ENCODE peak calls at places on chromosomes 12 and 14, in five cellular contexts. M is glutamatergic neuron, H is nephron progenitor cell, W is neural crest cell, C is astrocyte. T is an unnamed sample.

GRCh38 chr12:97609957-97610356 is 147.4 kb downstream of the RMST start:
- DNase-seq in W (no peak), C (no peak), M (no peak), H (no peak), T (no peak)

GRCh38 chr12:67804168-67804567 is 155.6 kb downstream of the DYRK2 start:
- DNase-seq in M (no peak), H (no peak), W (no peak), C (no peak), T (no peak)

GRCh38 chr14:71245659-71246361 is 338.6 kb downstream of the PCNX1 start:
- DNase-seq in H (no peak), C (no peak), M (no peak), W (no peak), T (no peak)

GRCh38 chr12:52243264-52243773 is 10.3 kb downstream of the KRT7 start:
- DNase-seq in W (no peak), M (no peak), C (peak), H (no peak), T (no peak)

GRCh38 chr12:127393896-127394295 is 873.1 kb upstream of the TMEM132C start:
- DNase-seq in C (peak), H (no peak), W (no peak), M (no peak), T (no peak)

GRCh38 chr12:132522586-132523380 is 32.8 kb downstream of the FBRSL1 start:
- DNase-seq in W (no peak), H (no peak), M (no peak), C (no peak), T (no peak)

GRCh38 chr14:70981005-70981952 is 74.0 kb downstream of the PCNX1 start:
- DNase-seq in W (no peak), C (no peak), H (no peak), M (no peak), T (no peak)

GRCh38 chr12:67981236-67982164 is 7.7 kb upstream of the IFNG-AS1 start:
- DNase-seq in H (no peak), W (no peak), C (peak), M (no peak), T (no peak)

GRCh38 chr14:101603096-101603495 is 41.8 kb downstream of the DIO3 start:
- DNase-seq in M (no peak), H (no peak), C (no peak), W (no peak), T (no peak)

GRCh38 chr14:99067141-99067920 is 204.7 kb downstream of the BCL11B start:
- DNase-seq in C (no peak), M (no peak), W (no peak), H (no peak), T (no peak)

GRCh38 chr14:93683241-93683640 is 105.0 kb downstream of the PRIMA1 start:
- DNase-seq in H (peak), C (no peak), M (peak), W (peak), T (no peak)

GRCh38 chr12:12976366-12976765 is 23.7 kb downstream of the HEBP1 start:
- DNase-seq in H (no peak), W (no peak), M (no peak), C (peak), T (no peak)

GRCh38 chr14:35412281-35413057 is 7.9 kb upstream of the NFKBIA start:
- DNase-seq in C (no peak), H (no peak), W (no peak), M (no peak), T (no peak)

GRCh38 chr14:103558071-103558882 is 4.2 kb downstream of the BAG5 start:
- DNase-seq in H (no peak), C (peak), M (no peak), W (no peak), T (no peak)

GRCh38 chr12:65466906-65467305 is 188.4 kb downstream of the MSRB3 start:
- DNase-seq in W (no peak), H (no peak), M (no peak), C (no peak), T (no peak)

GRCh38 chr12:501722-502447 is 42.1 kb downstream of the B4GALNT3 start:
- DNase-seq in W (no peak), M (no peak), C (no peak), H (no peak), T (no peak)

GRCh38 chr12:54588892-54589291 is 433 bp upstream of the PPP1R1A start:
- DNase-seq in M (no peak), H (no peak), W (no peak), C (no peak), T (no peak)

GRCh38 chr14:46985529-46986137 is 334.1 kb upstream of the RPL10L start:
- DNase-seq in H (no peak), C (peak), W (no peak), M (no peak), T (no peak)

GRCh38 chr12:52385226-52385702 is at the start of gene KRT84:
- DNase-seq in W (no peak), M (no peak), C (no peak), H (no peak), T (no peak)

DNA sequence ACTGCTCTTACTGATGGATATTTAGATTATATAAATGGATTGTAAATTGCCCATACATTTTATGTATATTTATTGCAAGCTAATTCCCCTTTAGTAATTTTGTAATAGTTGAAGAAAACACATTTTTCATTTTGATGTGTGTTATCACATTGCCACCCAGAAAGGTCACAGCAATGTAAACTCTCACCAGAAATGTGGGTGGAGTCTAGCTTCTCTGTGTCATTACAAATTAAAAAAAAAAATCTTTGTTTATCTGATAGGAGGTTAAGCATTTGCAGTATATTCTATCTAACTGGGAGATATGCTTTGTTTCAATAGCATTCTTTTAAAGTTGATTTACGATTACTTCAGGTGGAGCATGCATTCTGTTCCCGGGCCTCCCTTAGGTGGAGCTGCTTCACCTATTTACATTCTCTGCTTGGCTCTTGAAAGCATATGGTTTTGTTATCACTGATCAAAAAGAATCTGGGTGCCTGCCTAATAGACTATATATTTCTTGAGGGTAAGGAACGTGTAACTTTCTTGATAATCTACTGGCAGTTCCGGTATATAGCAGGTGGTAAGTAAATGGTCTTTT is 7.9 kb downstream of the ADIPOR2 start:
- DNase-seq in H (no peak), W (no peak), M (no peak), C (no peak), T (no peak)
- TF ChIP-seq CTCF in H (no peak), W (no peak), M (no peak), C (no peak), T (peak)

DNA sequence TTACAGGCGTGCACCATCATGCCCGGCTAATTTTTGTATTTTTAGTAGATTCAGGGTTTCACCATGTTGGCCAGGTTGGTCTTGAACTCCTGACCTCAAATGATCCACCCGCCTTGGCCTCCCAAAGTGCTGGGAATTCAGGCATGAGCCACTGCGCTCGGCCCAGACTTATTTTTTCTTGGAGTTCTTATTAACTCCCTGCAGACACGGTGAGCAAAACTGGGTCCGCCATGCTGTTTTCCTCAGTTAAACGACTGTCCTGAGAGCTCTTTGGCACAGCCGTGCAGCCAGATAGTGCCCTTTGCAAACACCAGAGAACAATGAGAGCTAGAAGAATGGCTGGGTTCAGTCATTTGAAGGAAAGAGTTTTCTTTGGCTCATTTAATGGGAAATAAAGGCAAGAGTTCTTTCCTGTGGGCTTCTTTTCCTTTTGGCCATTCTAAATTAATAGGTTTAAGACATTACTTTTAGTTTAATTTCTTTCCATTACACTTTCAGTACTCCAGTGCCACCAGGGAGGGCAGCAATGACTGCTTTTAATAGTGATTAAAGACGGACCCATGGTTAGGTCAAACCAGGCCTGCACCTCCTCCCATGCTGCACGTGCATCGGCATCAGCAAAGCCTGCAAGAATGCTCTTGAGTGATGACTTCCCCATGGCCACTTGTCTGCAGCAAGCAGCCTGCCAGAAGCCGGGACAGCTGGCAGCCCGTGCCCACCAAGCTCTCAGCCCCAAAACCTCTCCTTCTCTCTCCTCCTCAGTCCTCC is 60.7 kb downstream of the VCPKMT start:
- DNase-seq in C (no peak), H (no peak), M (no peak), W (no peak), T (no peak)
- TF ChIP-seq CTCF in C (no peak), H (no peak), M (no peak), W (no peak), T (no peak)

DNA sequence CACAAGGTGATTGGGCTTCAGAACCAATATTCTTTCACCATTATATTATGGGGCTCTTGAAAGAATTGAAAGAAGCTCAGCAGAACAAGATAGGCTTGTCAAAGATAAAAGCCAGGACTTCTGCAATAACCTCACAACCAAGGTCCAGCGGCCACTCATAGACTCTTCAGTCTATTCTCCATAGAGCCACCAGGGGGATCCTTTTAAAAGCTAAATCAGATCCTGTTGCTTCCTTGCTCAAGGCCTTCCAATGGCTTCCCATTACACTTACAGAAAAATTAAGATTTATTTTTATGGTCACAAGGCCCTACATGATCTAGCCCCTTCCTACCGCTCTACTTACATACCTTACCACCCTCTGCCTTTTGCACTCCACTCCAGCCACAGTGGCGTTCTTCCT is 169.6 kb downstream of the C12orf42 start:
- DNase-seq in H (peak), W (no peak), M (no peak), C (no peak), T (no peak)
- TF ChIP-seq CTCF in H (peak), W (peak), M (peak), C (no peak), T (peak)

GRCh38 chr12:20459920-20460319 is 91.6 kb downstream of the PDE3A start:
- DNase-seq in H (no peak), M (no peak), C (no peak), W (no peak), T (no peak)

GRCh38 chr12:20460956-20461355 is 92.6 kb downstream of the PDE3A start:
- DNase-seq in M (no peak), C (no peak), H (no peak), W (no peak), T (no peak)

GRCh38 chr12:20463920-20464524 is 95.7 kb downstream of the PDE3A start:
- DNase-seq in M (no peak), W (no peak), C (no peak), H (no peak), T (no peak)
- TF ChIP-seq CTCF in M (peak), W (peak), C (peak), H (peak), T (peak)

GRCh38 chr14:39364509-39364908 is 67.7 kb downstream of the FBXO33 start:
- DNase-seq in W (no peak), C (no peak), M (no peak), H (no peak), T (no peak)
- TF ChIP-seq CTCF in W (no peak), C (no peak), M (no peak), H (no peak), T (no peak)

GRCh38 chr12:6542209-6543009 is 8.1 kb downstream of the GAPDH start:
- DNase-seq in W (no peak), H (no peak), M (no peak), C (no peak), T (no peak)
- TF ChIP-seq CTCF in W (no peak), H (no peak), M (no peak), C (no peak), T (no peak)

DNA sequence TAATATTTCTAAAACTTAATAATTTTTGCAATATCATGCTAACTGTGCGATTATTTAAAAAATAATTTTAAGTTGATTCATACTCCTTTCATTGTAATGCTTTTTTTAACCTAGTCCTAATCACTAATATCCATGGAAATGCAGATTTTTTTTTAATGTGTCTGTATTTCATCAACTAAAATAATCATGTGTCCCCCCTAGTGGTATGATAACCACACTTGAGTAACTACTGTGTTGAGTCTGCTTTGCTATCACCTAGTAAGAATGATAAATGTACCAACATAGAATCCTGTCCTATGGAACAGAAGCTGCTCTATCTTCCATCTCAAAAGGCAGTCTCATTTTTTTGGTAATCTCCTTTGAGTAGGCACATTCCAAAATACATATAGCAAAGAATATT is 19.1 kb upstream of the SYNE2 start:
- DNase-seq in W (no peak), M (no peak), C (no peak), H (no peak), T (no peak)
- TF ChIP-seq CTCF in W (peak), M (no peak), C (no peak), H (no peak), T (no peak)

T was measured in progenitor cell of endocrine pancreas.